ENCODE peak calls at places on chromosomes 6 and 20, in six cellular contexts. L is CD8-positive, alpha-beta T cell; T is cardiac fibroblast; F is IMR-90; C is choroid plexus epithelial cell; G is AG10803. Y is an unnamed sample.
A peak's percentile ranks its signal among the peaks of the same experiment; 100 is the strongest.

GRCh38 chr6:12751694-12752304 is 35.2 kb downstream of the PHACTR1 start:
- DNase-seq in L (no peak), T (peak; percentile 58), F (peak; percentile 12), C (peak; percentile 61), G (peak; percentile 62), Y (peak; percentile 56)

GRCh38 chr6:36740818-36741179 is 43.2 kb downstream of the RAB44 start:
- DNase-seq in L (no peak), T (no peak), F (no peak), C (no peak), G (no peak), Y (no peak)

GRCh38 chr6:36301085-36301658 is 31.3 kb downstream of the PNPLA1 start:
- DNase-seq in L (no peak), T (peak; percentile 30), F (peak; percentile 6), C (no peak), G (no peak), Y (no peak)

GRCh38 chr20:39800111-39800510 is 838.0 kb downstream of the DHX35 start:
- DNase-seq in L (no peak), T (peak; percentile 66), F (peak; percentile 52), C (peak; percentile 72), G (peak; percentile 61), Y (peak; percentile 69)

GRCh38 chr6:109023348-109023925 is 71.2 kb downstream of the SESN1 start:
- DNase-seq in L (no peak), T (no peak), F (no peak), C (no peak), G (no peak), Y (no peak)

GRCh38 chr6:43835872-43836419 is 65.9 kb downstream of the VEGFA start:
- DNase-seq in L (no peak), T (no peak), F (peak; percentile 78), C (no peak), G (no peak), Y (no peak)

GRCh38 chr20:33658510-33658909 is 3.6 kb upstream of the C20orf144 start:
- DNase-seq in L (no peak), T (no peak), F (no peak), C (no peak), G (no peak), Y (no peak)

GRCh38 chr6:103769431-103769830 is 1090.3 kb downstream of the HACE1 start:
- DNase-seq in L (no peak), T (peak; percentile 68), F (no peak), C (no peak), G (no peak), Y (no peak)

GRCh38 chr6:25320459-25320858 is 41.3 kb downstream of the CARMIL1 start:
- DNase-seq in L (no peak), T (no peak), F (no peak), C (no peak), G (peak; percentile 31), Y (peak; percentile 8)

GRCh38 chr20:59891581-59891980 is 41.9 kb downstream of the SYCP2 start:
- DNase-seq in L (no peak), T (no peak), F (no peak), C (no peak), G (no peak), Y (no peak)

GRCh38 chr6:44531447-44532015 is 144.0 kb downstream of the CDC5L start:
- DNase-seq in L (no peak), T (no peak), F (no peak), C (no peak), G (no peak), Y (no peak)

GRCh38 chr6:25769983-25770382 is 15.4 kb downstream of the SLC17A4 start:
- DNase-seq in L (no peak), T (no peak), F (no peak), C (no peak), G (peak; percentile 33), Y (no peak)

GRCh38 chr6:19845271-19846046 is 8.3 kb downstream of the ID4 start:
- DNase-seq in L (no peak), T (no peak), F (peak; percentile 58), C (no peak), G (peak; percentile 30), Y (peak; percentile 16)

GRCh38 chr6:21588812-21589811 is 4.4 kb upstream of the SOX4 start:
- DNase-seq in L (peak; percentile 83), T (peak; percentile 92), F (peak; percentile 90), C (peak; percentile 95), G (peak; percentile 87), Y (peak; percentile 91)

GRCh38 chr20:58699246-58700107 is 6.9 kb downstream of the NPEPL1 start:
- DNase-seq in L (no peak), T (no peak), F (no peak), C (no peak), G (no peak), Y (no peak)

GRCh38 chr20:1671891-1672669 is 14.5 kb upstream of the SIRPG start:
- DNase-seq in L (no peak), T (no peak), F (no peak), C (no peak), G (no peak), Y (no peak)

GRCh38 chr6:161414180-161414579 is 140.3 kb upstream of the AGPAT4 start:
- DNase-seq in L (no peak), T (no peak), F (no peak), C (no peak), G (no peak), Y (no peak)

GRCh38 chr20:62651285-62652021 is 9.2 kb downstream of the SLCO4A1 start:
- DNase-seq in L (peak; percentile 85), T (no peak), F (peak; percentile 49), C (peak; percentile 41), G (peak; percentile 12), Y (no peak)

GRCh38 chr6:118735320-118735719 is 83.9 kb upstream of the CEP85L start:
- DNase-seq in L (no peak), T (peak; percentile 20), F (no peak), C (peak; percentile 26), G (no peak), Y (no peak)

GRCh38 chr6:143583542-143584330 is 72.2 kb upstream of the FUCA2 start:
- DNase-seq in L (no peak), T (peak; percentile 88), F (peak; percentile 91), C (peak; percentile 92), G (peak; percentile 87), Y (peak; percentile 70)

GRCh38 chr20:4633780-4634179 is 87.9 kb upstream of the PRND start:
- DNase-seq in L (no peak), T (peak; percentile 76), F (peak; percentile 93), C (peak; percentile 83), G (peak; percentile 90), Y (peak; percentile 65)

GRCh38 chr6:5111626-5112025 is 26.5 kb downstream of the PPP1R3G start:
- DNase-seq in L (no peak), T (no peak), F (no peak), C (no peak), G (no peak), Y (no peak)
- H3K4me3 ChIP-seq in L (no peak overlapping the region), T (no peak overlapping the region), F (no peak overlapping the region), C (no peak overlapping the region), G (no peak overlapping the region), Y (no peak overlapping the region)

GRCh38 chr6:89025633-89026032 is 54.9 kb upstream of the PNRC1 start:
- DNase-seq in L (no peak), T (no peak), F (no peak), C (no peak), G (no peak), Y (no peak)

GRCh38 chr6:89024456-89024855 is 56.1 kb upstream of the PNRC1 start:
- DNase-seq in L (no peak), T (no peak), F (no peak), C (no peak), G (no peak), Y (no peak)

GRCh38 chr6:89021629-89022028 is 58.2 kb upstream of the RNGTT start:
- DNase-seq in L (no peak), T (no peak), F (no peak), C (no peak), G (no peak), Y (no peak)

GRCh38 chr6:89023591-89024441 is 56.7 kb upstream of the PNRC1 start:
- DNase-seq in L (no peak), T (peak; percentile 46), F (no peak), C (no peak), G (no peak), Y (peak; percentile 11)

GRCh38 chr6:89022747-89023289 is 57.7 kb upstream of the PNRC1 start:
- DNase-seq in L (no peak), T (peak; percentile 79), F (peak; percentile 42), C (peak; percentile 64), G (peak; percentile 70), Y (peak; percentile 73)
- TF ChIP-seq CTCF in L (no peak), T (no peak), F (no peak), C (no peak), G (no peak), Y (no peak)

GRCh38 chr6:52984247-52984646 is 10.8 kb downstream of the GSTA4 start:
- DNase-seq in L (peak; percentile 56), T (no peak), F (no peak), C (peak; percentile 3), G (peak; percentile 24), Y (peak; percentile 39)

GRCh38 chr6:52981215-52981910 is 13.7 kb downstream of the GSTA4 start:
- DNase-seq in L (no peak), T (no peak), F (no peak), C (no peak), G (no peak), Y (no peak)

GRCh38 chr6:52985228-52985627 is 9.9 kb downstream of the GSTA4 start:
- DNase-seq in L (no peak), T (no peak), F (no peak), C (no peak), G (no peak), Y (no peak)

GRCh38 chr6:52983159-52983848 is 11.8 kb downstream of the GSTA4 start:
- DNase-seq in L (no peak), T (no peak), F (no peak), C (no peak), G (no peak), Y (no peak)

DNA sequence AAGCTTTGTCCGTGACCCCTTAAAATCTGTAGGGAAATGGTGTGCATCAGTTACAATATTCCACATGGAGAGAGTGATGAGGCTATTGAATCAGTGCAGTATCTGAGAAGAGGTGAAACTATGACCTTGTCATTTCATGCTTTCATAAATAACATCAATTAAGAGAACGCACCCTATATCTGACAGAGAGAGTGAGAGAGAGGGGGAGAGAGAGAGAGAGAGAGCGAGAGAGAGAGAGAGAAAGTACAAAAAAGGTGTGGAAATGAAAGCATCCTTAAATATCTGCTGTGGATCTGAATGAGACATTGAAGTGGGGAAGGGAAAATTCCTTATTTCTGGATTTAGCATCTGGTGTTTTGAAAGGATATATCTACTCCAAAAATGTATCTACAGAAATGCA is 12.4 kb downstream of the GSTA4 start:
- DNase-seq in L (no peak), T (no peak), F (no peak), C (no peak), G (no peak), Y (no peak)
- H3K4me3 ChIP-seq in L (no peak overlapping the region), T (no peak overlapping the region), F (no peak overlapping the region), C (no peak overlapping the region), G (no peak overlapping the region), Y (no peak overlapping the region)

DNA sequence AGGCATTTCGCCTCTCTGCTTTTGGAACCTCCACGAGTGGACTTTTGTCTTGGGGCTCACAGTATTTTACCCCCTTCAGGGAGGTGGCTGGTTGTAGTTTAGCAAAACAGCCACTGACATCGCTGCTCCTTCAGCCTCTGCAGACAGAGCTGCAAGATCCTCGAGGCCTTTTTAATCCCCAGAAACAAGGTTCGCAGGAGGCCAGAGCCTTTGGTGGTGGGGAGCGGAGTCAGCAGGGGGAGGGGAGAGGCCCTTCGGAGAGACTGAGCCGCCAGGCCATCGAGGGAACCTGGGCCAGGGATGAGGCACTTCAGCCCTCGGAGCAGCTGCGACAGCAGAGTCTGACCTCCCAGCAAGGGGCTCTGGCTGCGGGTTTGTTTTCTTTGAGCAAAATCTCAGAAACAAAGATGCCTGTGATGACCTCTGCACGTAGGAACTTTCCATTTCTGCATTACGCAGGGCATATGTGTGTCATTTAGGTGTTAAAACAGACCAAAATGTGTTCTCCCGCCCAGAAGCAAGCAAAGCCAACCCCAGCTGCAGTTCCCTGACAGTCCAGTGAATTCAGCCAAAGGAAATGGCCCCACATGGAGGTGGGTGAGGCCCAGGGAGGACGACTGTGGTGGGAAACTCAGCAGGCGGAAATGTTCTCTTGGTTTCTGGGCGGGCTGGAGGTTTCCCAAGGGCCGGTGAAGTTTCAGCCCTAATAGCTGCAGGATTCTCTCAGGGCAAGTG is 171.1 kb upstream of the SULF2 start:
- DNase-seq in L (no peak), T (no peak), F (no peak), C (peak; percentile 81), G (peak; percentile 3), Y (peak; percentile 51)
- TF ChIP-seq CTCF in L (no peak), T (no peak), F (no peak), C (peak; percentile 28), G (no peak), Y (no peak)

Y was measured in astrocyte of the spinal cord.